ENCODE peak calls at places on chromosomes 6 and 20, in ten cellular contexts. F is T-cell, V is colonic mucosa, K is NB4, L is sciatic nerve, I is ovary, X is keratinocyte, G is GM04503, H is activated gamma-delta T cell treated with Interleukin-2 at 50 U/mL for 16 hours, R is HTR-8/SVneo. S is an unnamed sample.

GRCh38 chr6:126107475-126108121 is 121.3 kb downstream of the TRMT11 start:
- DNase-seq in L (no peak), I (no peak), R (no peak), X (no peak), F (no peak), V (no peak), H (no peak), G (no peak), K (no peak), S (no peak)

GRCh38 chr6:162468326-162468725 is 259.2 kb downstream of the PRKN start:
- DNase-seq in H (no peak), I (no peak), R (no peak), G (no peak), F (no peak), X (no peak), V (no peak), L (no peak), K (no peak), S (no peak)

GRCh38 chr6:157632821-157633220 is 190.2 kb upstream of the SNX9 start:
- DNase-seq in F (no peak), G (no peak), L (no peak), H (no peak), K (no peak), R (no peak), X (no peak), V (no peak), I (no peak), S (no peak)

GRCh38 chr6:63923139-63923739 is 287.6 kb downstream of the PHF3 start:
- DNase-seq in F (no peak), I (no peak), V (no peak), R (peak; percentile 45), L (no peak), G (peak; percentile 3), H (no peak), X (no peak), K (peak; percentile 44), S (no peak)

GRCh38 chr6:163992701-163993100 is 578.2 kb downstream of the QKI start:
- DNase-seq in R (no peak), I (no peak), V (no peak), X (no peak), F (no peak), G (no peak), K (no peak), L (no peak), H (no peak), S (no peak)

GRCh38 chr20:63435552-63435951 is 36.9 kb downstream of the KCNQ2 start:
- DNase-seq in L (no peak), F (no peak), K (no peak), R (no peak), V (no peak), X (no peak), H (no peak), I (no peak), G (no peak), S (no peak)

GRCh38 chr20:17541596-17541995 is 10.4 kb upstream of the BFSP1 start:
- DNase-seq in K (no peak), L (no peak), R (no peak), F (no peak), H (no peak), X (no peak), I (no peak), V (no peak), G (no peak), S (no peak)

GRCh38 chr20:60065741-60066437 is 107.7 kb downstream of the CDH26 start:
- DNase-seq in K (no peak), V (no peak), X (no peak), R (no peak), G (no peak), I (no peak), L (no peak), F (no peak), H (no peak), S (no peak)

GRCh38 chr6:30787954-30788353 is 43.6 kb upstream of the IER3 start:
- DNase-seq in I (no peak), K (peak; percentile 92), G (peak; percentile 46), X (no peak), V (no peak), L (no peak), H (no peak), F (no peak), R (no peak), S (no peak)

GRCh38 chr6:69866351-69867074 is at the start of gene COL19A1:
- DNase-seq in F (no peak), I (peak; percentile 9), L (no peak), X (no peak), G (no peak), K (peak; percentile 15), V (peak; percentile 21), R (no peak), H (peak; percentile 8), S (peak; percentile 51)

GRCh38 chr6:13014551-13015378 is 298.2 kb downstream of the PHACTR1 start:
- DNase-seq in V (no peak), K (no peak), F (no peak), R (no peak), L (no peak), X (no peak), H (no peak), I (no peak), G (no peak), S (no peak)

GRCh38 chr6:122184260-122184934 is 215.1 kb upstream of the HSF2 start:
- DNase-seq in F (no peak), X (no peak), V (no peak), G (no peak), I (no peak), H (no peak), R (peak; percentile 17), K (peak; percentile 26), L (no peak), S (no peak)

GRCh38 chr20:1474817-1475603 is 8.4 kb upstream of the NSFL1C start:
- DNase-seq in H (no peak), L (no peak), K (peak; percentile 54), X (peak; percentile 94), F (no peak), I (no peak), V (no peak), R (no peak), G (no peak), S (no peak)

GRCh38 chr6:134994431-134994830 is 44.5 kb upstream of the ALDH8A1 start:
- DNase-seq in G (no peak), L (no peak), R (no peak), K (no peak), I (no peak), H (no peak), X (no peak), F (no peak), V (no peak), S (no peak)

GRCh38 chr6:24738732-24739131 is 19.8 kb upstream of the C6orf62 start:
- DNase-seq in X (no peak), R (no peak), H (no peak), L (no peak), V (no peak), K (no peak), I (no peak), F (no peak), G (no peak), S (no peak)

GRCh38 chr6:73085362-73085975 is 139.8 kb downstream of the KHDC1L start:
- DNase-seq in F (no peak), X (no peak), H (no peak), G (no peak), L (no peak), V (no peak), I (no peak), R (no peak), K (no peak), S (no peak)

GRCh38 chr6:111746983-111747773 is 126.1 kb downstream of the FYN start:
- DNase-seq in X (no peak), H (no peak), F (no peak), R (no peak), G (no peak), K (no peak), V (no peak), I (no peak), L (no peak), S (no peak)

GRCh38 chr20:22379472-22379871 is 204.9 kb downstream of the FOXA2 start:
- DNase-seq in V (no peak), I (no peak), R (no peak), H (no peak), L (no peak), X (peak; percentile 100), K (peak; percentile 7), G (no peak), F (no peak), S (no peak)

GRCh38 chr6:82331031-82331773 is 32.4 kb upstream of the TPBG start:
- DNase-seq in I (no peak), H (no peak), R (peak; percentile 17), K (peak; percentile 7), V (no peak), G (peak; percentile 59), F (no peak), L (no peak), X (peak; percentile 38), S (no peak)

GRCh38 chr6:98036344-98036743 is 753.3 kb upstream of the MMS22L start:
- DNase-seq in I (no peak), X (no peak), R (no peak), G (no peak), K (no peak), V (no peak), H (no peak), F (no peak), L (no peak), S (no peak)

GRCh38 chr20:53752971-53753879 is 159.6 kb upstream of the ZNF217 start:
- DNase-seq in F (no peak), R (no peak), X (no peak), I (no peak), G (no peak), H (no peak), V (no peak), L (no peak), K (peak; percentile 15), S (no peak)

GRCh38 chr6:156775717-156776116 is 1.5 kb upstream of the ARID1B start:
- DNase-seq in G (no peak), K (no peak), F (no peak), L (no peak), I (no peak), R (no peak), V (no peak), X (no peak), H (no peak), S (no peak)

GRCh38 chr6:89082439-89082838 is 1.9 kb downstream of the PNRC1 start:
- DNase-seq in R (no peak), G (peak; percentile 5), V (peak; percentile 33), K (peak; percentile 39), X (no peak), F (no peak), H (no peak), L (no peak), I (no peak), S (no peak)

GRCh38 chr6:45607818-45608217 is 230.1 kb upstream of the SUPT3H start:
- DNase-seq in X (peak; percentile 44), G (no peak), H (no peak), K (peak; percentile 81), V (peak; percentile 41), I (no peak), F (no peak), R (no peak), L (no peak), S (no peak)

GRCh38 chr20:35561671-35562070 is 19.8 kb downstream of the ERGIC3 start:
- DNase-seq in L (no peak), R (no peak), I (no peak), V (no peak), K (no peak), G (no peak), H (no peak), F (no peak), X (no peak), S (no peak)

GRCh38 chr20:31719644-31720485 is 2.8 kb downstream of the BCL2L1 start:
- DNase-seq in G (no peak), I (no peak), H (no peak), R (no peak), L (peak; percentile 45), V (peak; percentile 48), K (no peak), X (no peak), F (no peak), S (no peak)

GRCh38 chr6:16840725-16841124 is 79.5 kb upstream of the ATXN1 start:
- DNase-seq in G (no peak), V (no peak), R (no peak), H (no peak), K (no peak), F (no peak), L (no peak), I (no peak), X (no peak), S (no peak)

GRCh38 chr6:25026723-25027122 is 91.0 kb upstream of the RIPOR2 start:
- DNase-seq in G (no peak), X (no peak), L (no peak), V (no peak), H (no peak), R (no peak), F (no peak), K (no peak), I (no peak), S (no peak)

S was measured in memory B cell.